ENCODE peak calls at places on chromosomes 13 and 19, in eight cellular contexts. X is heart left ventricle, T is left ventricle myocardium inferior, Z is HepG2, I is aorta, O is upper lobe of right lung, M is mesenchymal stem cell, G is left lung. A is an unnamed sample. For H3K9me3 and H3K36me3, the result is how much of the 10 kb centered on the place peaks cover.

GRCh38 chr19:50723735-50724521 is 764 bp downstream of the CLEC11A start:
- DNase-seq in X (peak), T (no peak), Z (no peak), I (no peak), O (no peak), M (no peak), G (no peak), A (no peak)

GRCh38 chr19:4444765-4445741 is 12.5 kb downstream of the UBXN6 start:
- DNase-seq in X (no peak), T (no peak), Z (no peak), I (no peak), O (no peak), M (no peak), G (no peak), A (no peak)

GRCh38 chr13:95100525-95101121 is 200.6 kb downstream of the ABCC4 start:
- DNase-seq in X (no peak), T (no peak), Z (peak), I (no peak), O (no peak), M (peak), G (no peak), A (no peak)

GRCh38 chr19:17095141-17095919 is 19.8 kb downstream of the MYO9B start:
- DNase-seq in X (no peak), T (peak), Z (no peak), I (peak), O (no peak), M (peak), G (no peak), A (no peak)

GRCh38 chr13:31012285-31013024 is 80.0 kb downstream of the TEX26 start:
- DNase-seq in X (no peak), T (no peak), Z (peak), I (no peak), O (no peak), M (peak), G (no peak), A (no peak)

GRCh38 chr13:99357920-99358319 is 50.7 kb upstream of the GPR183 start:
- DNase-seq in X (no peak), T (no peak), Z (no peak), I (no peak), O (no peak), M (no peak), G (no peak), A (no peak)

GRCh38 chr19:35314858-35315470 is 14.0 kb upstream of the CD22 start:
- DNase-seq in X (peak), T (no peak), Z (no peak), I (no peak), O (no peak), M (no peak), G (peak), A (no peak)

GRCh38 chr13:53411443-53411842 is 382.8 kb downstream of the OLFM4 start:
- DNase-seq in X (no peak), T (no peak), Z (no peak), I (no peak), O (no peak), M (no peak), G (no peak), A (no peak)

GRCh38 chr13:37375071-37375470 is 223.5 kb downstream of the POSTN start:
- DNase-seq in X (no peak), T (no peak), Z (no peak), I (no peak), O (no peak), M (no peak), G (no peak), A (no peak)

GRCh38 chr19:45184115-45184514 is 5.5 kb downstream of the BLOC1S3 start:
- DNase-seq in X (no peak), T (no peak), Z (no peak), I (no peak), O (no peak), M (no peak), G (no peak), A (no peak)
- H3K9me3 ChIP-seq in X (under half), T (under half), Z (under half), I (under half), O (under half), M (under half), G (under half), A (under half)

DNA sequence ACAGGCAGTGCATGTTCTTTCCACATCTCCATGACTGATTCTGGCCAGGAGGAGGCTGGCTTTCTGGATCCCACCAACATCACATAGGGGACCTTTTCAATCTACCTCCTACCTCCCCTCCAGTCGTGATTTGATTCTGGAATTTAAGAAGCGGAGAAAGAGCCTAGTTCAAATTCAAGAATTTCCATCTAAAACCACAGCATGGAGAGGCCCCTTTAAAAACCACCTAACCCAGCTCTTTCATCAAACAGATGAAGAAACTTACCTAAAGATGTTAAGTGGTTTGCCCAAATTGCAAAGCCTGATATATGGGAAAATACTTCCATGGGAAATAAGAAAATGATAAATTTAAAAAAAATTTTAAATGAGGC is 45.6 kb downstream of the RFX2 start:
- DNase-seq in X (no peak), T (no peak), Z (no peak), I (no peak), O (no peak), M (no peak), G (no peak), A (no peak)
- H3K27ac ChIP-seq in X (no peak), T (peak), Z (no peak), I (peak), O (no peak), M (no peak), G (peak), A (no peak)

DNA sequence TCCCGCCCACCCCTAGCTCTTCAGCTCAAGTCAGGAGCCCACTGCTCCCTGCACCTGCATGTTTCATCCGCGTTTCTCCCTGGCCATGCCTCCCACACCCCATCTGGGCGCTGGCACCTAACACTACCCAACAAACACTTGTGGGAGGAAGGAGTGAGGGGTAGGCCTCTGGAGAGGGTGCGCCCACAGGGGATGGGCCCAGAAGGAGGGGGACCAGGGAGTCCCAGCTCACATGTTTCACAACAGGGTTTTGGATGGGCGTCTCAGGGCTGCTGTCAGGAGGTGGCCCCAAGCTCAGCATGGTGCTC is 12.1 kb upstream of the TMEM86B start:
- DNase-seq in X (peak), T (no peak), Z (no peak), I (no peak), O (no peak), M (no peak), G (peak), A (no peak)
- H3K36me3 ChIP-seq in X (half or more), T (half or more), Z (half or more), I (under half), O (half or more), M (half or more), G (under half), A (under half)

DNA sequence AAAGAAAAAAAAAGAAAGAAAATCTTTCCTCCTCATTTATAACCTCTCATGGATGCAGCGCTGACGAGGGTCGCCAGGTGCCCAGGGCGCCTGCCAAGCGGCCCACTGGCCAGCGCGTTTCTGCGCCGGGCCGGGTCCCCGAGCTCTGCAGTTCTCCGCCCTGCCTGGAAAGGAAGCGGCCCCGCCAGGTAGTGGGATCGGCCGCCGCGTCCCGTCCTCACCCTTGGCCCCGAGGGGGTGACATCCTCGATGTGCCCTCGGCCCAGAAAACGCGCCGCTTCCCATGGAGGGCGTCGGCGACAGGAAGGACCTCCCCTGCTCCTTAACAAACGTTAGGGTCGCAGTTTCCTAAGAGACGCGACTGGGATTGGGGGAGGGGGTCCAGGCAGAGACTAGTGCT is 56.9 kb downstream of the ZNF726 start:
- DNase-seq in X (no peak), T (no peak), Z (no peak), I (no peak), O (no peak), M (no peak), G (peak), A (no peak)
- H3K9me3 ChIP-seq in X (under half), T (under half), Z (half or more), I (under half), O (under half), M (under half), G (under half), A (under half)

GRCh38 chr13:32829676-32830091 is 186.5 kb upstream of the KL start:
- DNase-seq in X (no peak), T (no peak), Z (no peak), I (no peak), O (no peak), M (peak), G (no peak), A (no peak)

GRCh38 chr13:32828711-32829110 is 187.5 kb upstream of the KL start:
- DNase-seq in X (no peak), T (no peak), Z (no peak), I (no peak), O (no peak), M (no peak), G (no peak), A (no peak)

GRCh38 chr13:32825481-32825880 is 190.7 kb upstream of the KL start:
- DNase-seq in X (no peak), T (no peak), Z (no peak), I (no peak), O (no peak), M (no peak), G (no peak), A (no peak)

GRCh38 chr13:32829269-32829668 is 187.0 kb upstream of the KL start:
- DNase-seq in X (no peak), T (no peak), Z (no peak), I (no peak), O (no peak), M (no peak), G (no peak), A (no peak)

GRCh38 chr13:32830632-32831031 is 185.6 kb upstream of the KL start:
- DNase-seq in X (no peak), T (no peak), Z (no peak), I (no peak), O (no peak), M (no peak), G (no peak), A (no peak)
- H3K27ac ChIP-seq in X (no peak), T (no peak), Z (no peak), I (no peak), O (no peak), M (peak), G (no peak), A (no peak)

DNA sequence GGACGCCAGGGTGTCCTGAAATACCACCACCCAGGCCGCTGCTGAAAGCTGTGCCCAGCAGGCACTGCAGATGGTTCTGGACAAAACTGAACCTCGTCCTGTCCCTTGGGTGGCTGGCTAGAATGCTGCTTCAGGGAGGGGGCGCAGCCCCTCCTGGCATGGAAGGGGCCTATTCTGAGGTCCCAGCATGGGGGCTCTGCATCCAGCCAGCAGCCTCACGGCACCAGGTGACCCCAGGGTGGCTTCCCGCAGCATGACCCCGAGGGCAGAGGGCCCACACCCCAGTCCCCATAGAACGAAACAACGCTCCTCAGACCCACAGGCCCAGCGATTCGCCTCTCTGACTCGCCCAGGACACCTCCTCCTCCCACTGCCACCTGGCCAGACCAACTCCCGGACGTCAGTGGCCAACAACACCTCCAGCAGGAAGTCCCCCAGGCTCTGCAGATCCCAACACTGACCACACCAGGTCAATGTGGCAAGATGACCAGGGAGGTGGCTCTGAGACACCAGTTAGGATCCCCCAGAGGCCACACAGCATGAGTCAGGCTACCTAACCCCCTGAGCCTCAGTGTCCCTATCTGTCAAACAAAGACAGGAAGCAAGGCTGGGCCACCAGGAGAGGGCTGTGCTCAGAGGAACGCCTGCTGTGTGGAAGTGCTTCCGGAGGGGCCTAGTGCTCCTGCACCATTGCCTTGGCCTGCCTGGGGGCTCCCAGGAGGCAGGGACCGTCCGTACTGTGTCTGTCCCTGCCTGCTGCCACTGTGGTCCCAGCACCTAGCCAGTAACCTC is 6.1 kb downstream of the MKNK2 start:
- DNase-seq in X (no peak), T (no peak), Z (no peak), I (no peak), O (no peak), M (no peak), G (no peak), A (no peak)
- H3K36me3 ChIP-seq in X (half or more), T (half or more), Z (under half), I (under half), O (half or more), M (half or more), G (under half), A (under half)